ENCODE peak calls at places on chromosomes 6 and 20, in eight cellular contexts. W, Z, F, E, G, Q, A and S are unnamed samples.

GRCh38 chr6:158853072-158853871 is 34.1 kb upstream of the EZR start:
- DNase-seq in F (peak; percentile 17), G (peak; percentile 27), W (peak; percentile 76), A (peak; percentile 100), E (peak; percentile 98), Z (peak; percentile 100), Q (peak; percentile 87), S (peak; percentile 62)

GRCh38 chr6:100818066-100818465 is 63.1 kb downstream of the ASCC3 start:
- DNase-seq in W (no peak), Q (no peak), A (no peak), G (no peak), E (no peak), Z (no peak), F (no peak), S (no peak)

GRCh38 chr6:22476811-22477210 is 92.6 kb upstream of the HDGFL1 start:
- DNase-seq in A (no peak), G (no peak), W (no peak), Q (no peak), E (peak; percentile 8), F (no peak), Z (no peak), S (no peak)

GRCh38 chr20:48189177-48189576 is 403.9 kb upstream of the SULF2 start:
- DNase-seq in E (peak; percentile 54), Z (peak; percentile 83), G (no peak), F (no peak), Q (no peak), A (peak; percentile 89), W (peak; percentile 27), S (no peak)

GRCh38 chr6:162605881-162606280 is 121.7 kb downstream of the PRKN start:
- DNase-seq in A (no peak), E (no peak), F (no peak), W (no peak), G (no peak), Q (no peak), Z (no peak), S (no peak)

GRCh38 chr6:130037207-130037811 is 18.9 kb downstream of the L3MBTL3 start:
- DNase-seq in E (no peak), F (no peak), A (peak; percentile 10), W (no peak), G (no peak), Z (no peak), Q (no peak), S (no peak)

GRCh38 chr20:29119141-29119540 is 2138.3 kb upstream of the DEFB115 start:
- DNase-seq in W (no peak), G (no peak), F (no peak), A (no peak), E (no peak), Q (no peak), Z (no peak), S (no peak)

GRCh38 chr6:21354805-21355238 is 238.7 kb upstream of the SOX4 start:
- DNase-seq in E (no peak), Q (no peak), Z (peak; percentile 12), F (no peak), G (no peak), W (no peak), A (peak; percentile 48), S (no peak)

GRCh38 chr6:152552616-152553209 is 84.4 kb downstream of the SYNE1 start:
- DNase-seq in Z (peak; percentile 43), F (peak; percentile 2), W (peak; percentile 68), G (no peak), A (peak; percentile 72), E (peak; percentile 55), Q (peak; percentile 40), S (peak; percentile 45)

GRCh38 chr6:40912158-40912946 is 126.7 kb downstream of the UNC5CL start:
- DNase-seq in E (no peak), G (no peak), F (no peak), Z (peak; percentile 87), W (peak; percentile 38), Q (no peak), A (peak; percentile 88), S (no peak)

GRCh38 chr6:155248021-155249001 is 15.5 kb upstream of the CLDN20 start:
- DNase-seq in A (peak; percentile 63), F (no peak), G (no peak), Z (peak; percentile 26), Q (peak; percentile 82), W (peak; percentile 56), E (peak; percentile 72), S (no peak)

GRCh38 chr6:161671117-161671516 is 397.3 kb upstream of the AGPAT4 start:
- DNase-seq in Z (no peak), A (no peak), W (no peak), Q (no peak), E (no peak), F (no peak), G (no peak), S (no peak)

GRCh38 chr20:41005361-41005729 is 23.3 kb upstream of the TOP1 start:
- DNase-seq in Z (peak; percentile 91), G (peak; percentile 67), E (peak; percentile 95), F (peak; percentile 60), W (peak; percentile 89), A (peak; percentile 97), Q (peak; percentile 90), S (peak; percentile 65)

DNA sequence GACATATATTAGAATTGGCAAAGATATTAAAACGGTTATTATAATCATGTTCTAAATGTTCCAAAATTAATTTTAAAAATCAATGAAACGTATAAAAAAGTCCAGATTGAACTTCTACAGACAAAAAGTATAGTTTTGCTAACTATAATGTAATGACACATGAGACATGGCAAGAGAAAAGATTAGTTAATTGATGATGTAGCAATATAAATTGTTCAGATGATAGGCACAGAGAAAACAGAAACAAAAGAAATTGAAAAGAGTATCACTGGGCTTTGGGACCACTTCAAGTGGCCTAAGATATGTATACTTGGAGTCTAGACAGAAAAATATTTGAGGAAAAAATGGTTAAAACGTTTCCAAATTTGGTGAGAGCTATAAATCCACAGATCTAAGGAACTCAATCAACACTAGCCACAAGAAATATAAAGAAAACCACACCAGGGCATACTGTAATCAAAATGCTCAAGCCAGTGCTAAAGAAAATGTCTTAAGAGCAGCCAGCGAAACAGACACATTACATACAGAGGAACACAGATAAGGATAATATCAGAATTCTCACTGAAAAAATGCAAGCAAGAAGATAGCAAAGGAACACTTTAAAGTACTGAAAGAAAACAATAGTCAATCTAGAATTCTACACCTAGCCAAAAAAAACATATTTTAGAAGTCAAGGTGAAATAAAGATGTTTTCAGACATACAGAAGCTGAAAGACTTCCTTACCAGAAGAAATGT is 172.6 kb upstream of the FOXQ1 start:
- DNase-seq in W (no peak), Z (no peak), Q (no peak), G (no peak), A (no peak), F (no peak), E (no peak), S (no peak)
- TF ChIP-seq CTCF in W (no peak), Z (no peak), Q (no peak), G (no peak), A (no peak), F (no peak), E (no peak), S (no peak)

GRCh38 chr6:53986721-53987526 is 124.3 kb upstream of the MLIP start:
- DNase-seq in W (no peak), A (no peak), Z (peak; percentile 27), E (peak; percentile 58), G (no peak), Q (peak; percentile 27), F (no peak), S (no peak)

GRCh38 chr6:53985361-53985760 is 125.9 kb upstream of the MLIP start:
- DNase-seq in Z (no peak), E (peak; percentile 45), Q (no peak), G (no peak), F (no peak), A (no peak), W (no peak), S (no peak)

GRCh38 chr6:53987527-53987888 is 123.7 kb upstream of the MLIP start:
- DNase-seq in E (no peak), Q (no peak), G (no peak), Z (no peak), W (no peak), A (no peak), F (no peak), S (no peak)

GRCh38 chr6:53984581-53984980 is 126.7 kb upstream of the MLIP start:
- DNase-seq in W (no peak), E (no peak), Z (no peak), Q (peak; percentile 32), A (no peak), G (no peak), F (no peak), S (no peak)

DNA sequence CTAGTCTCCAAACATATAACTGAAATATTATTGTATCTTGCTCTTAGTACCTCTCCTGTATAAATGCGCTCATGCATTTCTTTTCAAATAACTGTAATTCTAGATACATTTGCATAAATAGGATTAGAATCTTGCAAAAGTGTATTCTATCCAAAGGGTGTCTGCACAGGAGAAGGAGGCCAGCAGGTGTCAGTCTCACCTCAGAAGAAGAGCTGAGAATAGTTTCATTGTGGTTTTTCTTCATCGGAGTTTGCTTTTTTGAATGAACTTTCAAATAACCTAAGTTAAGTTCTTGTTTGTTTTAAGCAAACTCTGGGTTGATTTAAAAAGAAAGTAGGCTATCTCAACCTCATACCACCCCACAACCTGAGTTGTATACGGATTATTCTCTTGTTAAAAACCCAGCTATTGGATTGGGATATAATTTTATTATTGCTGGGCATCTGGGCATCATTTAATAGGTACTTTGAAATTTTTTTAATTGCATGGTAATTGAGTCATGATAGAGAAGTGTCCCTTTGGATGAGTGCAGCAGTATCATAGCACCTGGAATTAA is 125.0 kb upstream of the MLIP start:
- DNase-seq in Q (peak; percentile 57), Z (peak; percentile 39), A (peak; percentile 71), G (no peak), F (no peak), W (peak; percentile 79), E (peak; percentile 63), S (no peak)
- TF ChIP-seq CTCF in Q (peak; percentile 90), Z (peak; percentile 84), A (peak; percentile 96), G (peak; percentile 74), F (peak; percentile 68), W (peak; percentile 81), E (peak; percentile 78), S (no peak)

GRCh38 chr20:10707070-10707469 is 33.3 kb upstream of the JAG1 start:
- DNase-seq in A (no peak), E (no peak), W (no peak), Q (no peak), Z (no peak), F (no peak), G (no peak), S (no peak)
- TF ChIP-seq CTCF in A (no peak), E (no peak), W (no peak), Q (no peak), Z (no peak), F (no peak), G (no peak), S (no peak)

DNA sequence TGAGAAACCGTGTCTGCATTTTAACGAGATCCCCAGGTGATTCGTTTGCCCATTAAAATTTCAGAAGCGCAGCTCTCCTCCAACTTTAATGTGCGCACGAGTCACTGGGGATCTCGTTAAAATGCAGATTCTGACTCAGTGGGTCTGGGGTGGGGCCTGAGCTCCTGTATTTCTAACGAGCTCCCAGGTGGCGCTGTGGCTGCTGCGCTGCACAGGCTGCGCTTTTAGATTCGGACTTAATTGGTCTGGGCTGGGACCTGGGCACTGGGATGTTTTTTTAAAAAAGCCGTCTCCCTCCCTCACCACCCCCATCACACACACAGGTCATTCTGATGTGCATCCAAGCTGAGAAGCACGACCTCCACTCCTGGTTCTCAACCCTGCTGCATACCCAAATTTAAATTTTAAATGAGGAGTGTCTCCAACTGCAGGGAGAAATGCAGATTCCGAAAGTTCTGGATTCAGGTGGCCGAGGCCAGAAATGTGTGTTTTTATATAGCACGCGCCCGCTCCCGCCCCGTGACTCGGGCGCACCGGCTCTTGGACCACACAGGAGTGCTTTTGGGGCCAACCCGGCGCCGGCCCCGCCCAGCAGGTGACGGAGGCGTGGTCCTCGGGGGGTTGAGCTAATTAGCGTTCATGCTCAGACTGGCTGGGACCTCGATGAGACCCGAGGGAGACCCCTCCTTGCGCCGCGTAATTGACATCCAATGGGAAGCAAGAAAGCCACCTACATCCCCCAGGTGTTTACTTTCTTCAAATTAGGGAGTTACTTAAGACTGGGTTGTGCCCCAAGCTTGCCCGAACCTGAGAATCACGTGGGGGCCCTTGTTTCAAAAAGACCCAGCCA is 85.8 kb downstream of the ZFP64 start:
- DNase-seq in G (no peak), W (no peak), F (no peak), E (peak; percentile 57), Q (peak; percentile 17), A (peak; percentile 82), Z (peak; percentile 57), S (no peak)
- TF ChIP-seq CTCF in G (no peak), W (no peak), F (no peak), E (no peak), Q (peak; percentile 65), A (peak; percentile 67), Z (peak; percentile 29), S (no peak)